ENCODE peak calls at places on chromosomes 13 and 19, in seven cellular contexts. I, X, V, L, J, U and D are unnamed samples.

GRCh38 chr19:27974082-27974513 is 1238.9 kb downstream of the UQCRFS1 start:
- ATAC-seq in I (peak; percentile 83), X (no peak), V (peak; percentile 48), L (peak; percentile 44), J (no peak), U (peak; percentile 96), D (no peak)

GRCh38 chr19:38032951-38033350 is 125.9 kb downstream of the SIPA1L3 start:
- ATAC-seq in I (no peak), X (no peak), V (no peak), L (no peak), J (no peak), U (no peak), D (no peak)

GRCh38 chr19:15313649-15314279 is 18.6 kb downstream of the BRD4 start:
- ATAC-seq in I (no peak), X (no peak), V (no peak), L (peak; percentile 45), J (no peak), U (peak; percentile 35), D (no peak)

GRCh38 chr13:110216403-110217041 is 90.4 kb downstream of the COL4A1 start:
- ATAC-seq in I (no peak), X (peak; percentile 45), V (peak; percentile 65), L (peak; percentile 43), J (peak; percentile 61), U (peak; percentile 52), D (peak; percentile 63)

GRCh38 chr19:38844093-38844686 is 5.6 kb downstream of the HNRNPL start:
- ATAC-seq in I (no peak), X (no peak), V (no peak), L (no peak), J (no peak), U (no peak), D (no peak)

GRCh38 chr13:80473695-80474094 is 132.8 kb upstream of the SPRY2 start:
- ATAC-seq in I (no peak), X (peak; percentile 76), V (no peak), L (peak; percentile 85), J (no peak), U (peak; percentile 78), D (no peak)

GRCh38 chr19:31448221-31448657 is 99.0 kb upstream of the TSHZ3 start:
- ATAC-seq in I (no peak), X (peak; percentile 47), V (peak; percentile 90), L (peak; percentile 72), J (peak; percentile 80), U (no peak), D (peak; percentile 90)

GRCh38 chr19:18203408-18203862 is 407 bp downstream of the RAB3A start:
- ATAC-seq in I (peak; percentile 14), X (no peak), V (no peak), L (peak; percentile 1), J (no peak), U (peak; percentile 14), D (no peak)

GRCh38 chr13:32905063-32905863 is 111.0 kb upstream of the KL start:
- ATAC-seq in I (peak; percentile 59), X (no peak), V (no peak), L (no peak), J (no peak), U (peak; percentile 34), D (no peak)

DNA sequence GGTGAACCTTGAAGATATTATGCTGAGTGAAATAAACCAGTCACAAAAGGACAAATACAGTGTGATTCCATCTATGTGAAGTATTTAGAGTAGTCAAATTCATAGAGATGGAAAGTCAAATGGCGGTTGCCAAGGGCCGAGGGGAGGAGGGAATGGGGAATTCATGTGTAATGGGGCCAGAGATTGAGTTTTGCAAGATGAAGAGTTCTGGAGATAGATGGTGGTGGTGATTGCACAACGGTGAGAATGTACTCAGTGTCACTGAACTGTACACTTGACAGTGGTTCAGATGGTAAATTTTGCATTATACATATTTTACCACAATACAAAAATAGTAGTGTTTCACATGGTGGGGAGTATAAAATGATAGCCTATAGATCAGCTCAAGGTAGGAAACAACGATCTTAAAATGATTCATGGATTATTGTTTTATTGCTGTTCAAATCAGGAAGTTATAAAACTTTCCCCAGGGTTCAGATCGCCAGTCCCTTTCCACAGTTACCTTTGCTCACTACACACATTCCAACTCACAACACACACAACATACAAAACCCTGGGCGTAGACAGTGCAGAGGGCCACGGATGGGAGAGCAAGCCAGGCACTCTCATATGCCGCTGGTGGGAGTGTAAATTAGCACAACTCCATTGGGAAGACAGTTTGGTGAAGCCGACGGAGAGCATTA is 219.9 kb downstream of the ZIC5 start:
- ATAC-seq in I (no peak), X (no peak), V (no peak), L (no peak), J (no peak), U (no peak), D (no peak)
- H3K27ac ChIP-seq in I (no peak overlapping the region), X (no peak overlapping the region), V (no peak overlapping the region), L (no peak overlapping the region), J (no peak overlapping the region), U (no peak overlapping the region), D (no peak overlapping the region)

GRCh38 chr13:30157616-30157993 is 149.7 kb downstream of the KATNAL1 start:
- ATAC-seq in I (no peak), X (no peak), V (no peak), L (no peak), J (no peak), U (no peak), D (no peak)
- TF ChIP-seq CTCF in I (no peak), X (no peak), V (no peak), L (no peak), J (no peak), U (no peak), D (no peak)

GRCh38 chr19:4369888-4370260 is 26.5 kb downstream of the MPND start:
- ATAC-seq in I (peak; percentile 73), X (peak; percentile 35), V (peak; percentile 49), L (peak; percentile 60), J (peak; percentile 20), U (peak; percentile 37), D (peak; percentile 13)
- H3K4me1 ChIP-seq in I (peaks cover 16% of the 10 kb centered on the region), X (peaks cover 17% of the 10 kb centered on the region), V (peaks cover 74% of the 10 kb centered on the region), L (peaks cover 78% of the 10 kb centered on the region), J (peaks cover 76% of the 10 kb centered on the region), U (peaks cover 17% of the 10 kb centered on the region), D (peaks cover 77% of the 10 kb centered on the region)

DNA sequence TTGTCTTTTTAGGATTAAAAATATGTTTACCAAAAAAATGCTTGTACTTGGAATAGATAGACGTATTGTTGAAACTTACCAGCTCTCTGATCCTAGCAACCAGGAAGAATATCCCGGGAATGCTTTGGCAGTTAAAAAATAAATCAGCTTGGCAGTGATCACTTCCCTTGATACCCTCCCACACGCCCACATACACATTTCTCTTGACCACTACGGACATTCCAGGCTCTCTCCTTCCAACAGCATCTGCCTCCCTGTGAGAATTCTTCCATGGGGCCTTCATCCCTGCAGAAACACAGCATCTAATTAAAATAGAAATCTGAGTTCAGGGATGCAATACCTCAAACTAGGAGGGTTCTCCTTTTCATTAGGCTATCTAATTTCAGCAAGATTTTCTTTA is 57.9 kb downstream of the THSD1 start:
- ATAC-seq in I (no peak), X (no peak), V (peak; percentile 63), L (peak; percentile 27), J (no peak), U (no peak), D (no peak)
- H3K27ac ChIP-seq in I (no peak overlapping the region), X (peak overlapping the region; percentile 2), V (no peak overlapping the region), L (no peak overlapping the region), J (no peak overlapping the region), U (no peak overlapping the region), D (no peak overlapping the region)

GRCh38 chr19:54180691-54181091 is 7.7 kb upstream of the TMC4 start:
- ATAC-seq in I (no peak), X (no peak), V (no peak), L (no peak), J (no peak), U (no peak), D (no peak)

GRCh38 chr19:54179262-54179587 is 6.3 kb upstream of the TMC4 start:
- ATAC-seq in I (no peak), X (no peak), V (no peak), L (no peak), J (no peak), U (no peak), D (no peak)

GRCh38 chr19:54183431-54183830 is 5.9 kb downstream of the MBOAT7 start:
- ATAC-seq in I (no peak), X (no peak), V (no peak), L (no peak), J (no peak), U (no peak), D (no peak)

GRCh38 chr19:54178581-54179261 is 5.8 kb upstream of the TMC4 start:
- ATAC-seq in I (peak; percentile 82), X (no peak), V (peak; percentile 84), L (peak; percentile 78), J (peak; percentile 78), U (peak; percentile 81), D (peak; percentile 67)

GRCh38 chr19:54179921-54180452 is 7.0 kb upstream of the TMC4 start:
- ATAC-seq in I (peak; percentile 90), X (no peak), V (peak; percentile 44), L (peak; percentile 43), J (no peak), U (peak; percentile 70), D (no peak)
- TF ChIP-seq CTCF in I (peak; percentile 64), X (no peak), V (no peak), L (no peak), J (no peak), U (no peak), D (no peak)

GRCh38 chr19:343451-343931 is 1.1 kb downstream of the MIER2 start:
- ATAC-seq in I (no peak), X (no peak), V (no peak), L (no peak), J (no peak), U (no peak), D (no peak)
- H3K4me1 ChIP-seq in I (peaks cover 13% of the 10 kb centered on the region), X (peaks cover 6% of the 10 kb centered on the region), V (peaks cover 49% of the 10 kb centered on the region), L (peaks cover 58% of the 10 kb centered on the region), J (peaks cover 26% of the 10 kb centered on the region), U (peaks cover 7% of the 10 kb centered on the region), D (peaks cover 33% of the 10 kb centered on the region)

GRCh38 chr13:98985591-98985990 is 7.7 kb upstream of the DOCK9 start:
- ATAC-seq in I (no peak), X (no peak), V (no peak), L (no peak), J (no peak), U (no peak), D (no peak)

GRCh38 chr13:98987275-98987674 is 9.4 kb upstream of the DOCK9 start:
- ATAC-seq in I (no peak), X (no peak), V (no peak), L (no peak), J (no peak), U (no peak), D (no peak)

GRCh38 chr13:98984983-98985382 is 7.1 kb upstream of the DOCK9 start:
- ATAC-seq in I (peak; percentile 43), X (no peak), V (no peak), L (no peak), J (no peak), U (no peak), D (no peak)

GRCh38 chr13:98988277-98988676 is 10.4 kb upstream of the DOCK9 start:
- ATAC-seq in I (no peak), X (no peak), V (no peak), L (peak; percentile 54), J (no peak), U (peak; percentile 31), D (no peak)

GRCh38 chr13:98986226-98986846 is 8.5 kb upstream of the DOCK9 start:
- ATAC-seq in I (peak; percentile 36), X (no peak), V (peak; percentile 62), L (no peak), J (peak; percentile 17), U (peak; percentile 55), D (no peak)
- H3K27ac ChIP-seq in I (no peak overlapping the region), X (no peak overlapping the region), V (peak overlapping the region; percentile 17), L (no peak overlapping the region), J (peak overlapping the region; percentile 35), U (no peak overlapping the region), D (no peak overlapping the region)

GRCh38 chr13:44806841-44807240 is 182.4 kb downstream of the NUFIP1 start:
- ATAC-seq in I (no peak), X (no peak), V (no peak), L (no peak), J (no peak), U (peak; percentile 92), D (no peak)
- TF ChIP-seq CTCF in I (no peak), X (no peak), V (no peak), L (no peak), J (no peak), U (no peak), D (no peak)